ENCODE peak calls at places on chromosomes 11 and 22, in four cellular contexts. Z is CD4-positive, alpha-beta T cell; U is brain microvascular endothelial cell; C is uterus. Y is an unnamed sample.

GRCh38 chr11:86056262-86056911 is 12.5 kb downstream of the PICALM start:
- DNase-seq in Z (no peak), U (no peak), C (no peak), Y (no peak)

GRCh38 chr11:123072762-123073161 is 10.8 kb upstream of the HSPA8 start:
- DNase-seq in Z (no peak), U (no peak), C (no peak), Y (no peak)

GRCh38 chr22:45444168-45444567 is 30.7 kb downstream of the RIBC2 start:
- DNase-seq in Z (no peak), U (no peak), C (no peak), Y (no peak)

GRCh38 chr22:46803031-46803880 is 40.8 kb downstream of the TBC1D22A start:
- DNase-seq in Z (peak), U (no peak), C (no peak), Y (no peak)

GRCh38 chr11:58796333-58797049 is 48.0 kb downstream of the GLYATL2 start:
- DNase-seq in Z (no peak), U (no peak), C (no peak), Y (no peak)

GRCh38 chr11:119693253-119693815 is 35.7 kb downstream of the NECTIN1 start:
- DNase-seq in Z (no peak), U (no peak), C (no peak), Y (no peak)

GRCh38 chr11:73566977-73567755 is 30.7 kb downstream of the FAM168A start:
- DNase-seq in Z (no peak), U (peak), C (no peak), Y (no peak)

GRCh38 chr11:128171496-128171895 is 415.9 kb downstream of the ETS1 start:
- DNase-seq in Z (no peak), U (no peak), C (no peak), Y (no peak)

GRCh38 chr22:29202231-29203192 is 3.2 kb upstream of the EMID1 start:
- DNase-seq in Z (peak), U (peak), C (peak), Y (no peak)

GRCh38 chr11:67195971-67196418 is 70.3 kb upstream of the GRK2 start:
- DNase-seq in Z (no peak), U (no peak), C (peak), Y (no peak)

DNA sequence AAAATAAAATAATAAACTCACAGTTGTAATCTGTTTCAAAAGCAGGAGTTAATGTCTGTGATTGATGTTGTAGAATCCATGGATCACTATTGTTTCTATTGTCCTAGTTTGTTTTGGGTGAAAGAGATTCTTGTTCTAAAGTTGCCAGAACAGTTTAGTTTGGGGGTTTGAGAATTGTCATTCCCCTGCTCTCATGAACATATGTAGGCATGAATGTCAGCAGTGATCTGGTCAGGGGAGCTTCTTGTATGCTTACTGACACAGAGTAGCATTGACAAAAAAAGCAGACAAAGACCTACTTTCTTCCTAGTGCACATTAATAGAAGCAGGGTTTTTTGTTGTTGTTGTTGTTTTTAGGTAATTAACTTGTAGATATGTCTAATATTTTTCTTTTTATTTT is 38.6 kb downstream of the ARHGAP1 start:
- DNase-seq in Z (no peak), U (no peak), C (no peak), Y (no peak)
- TF ChIP-seq CTCF in Z (no peak), U (no peak), C (no peak), Y (no peak)

DNA sequence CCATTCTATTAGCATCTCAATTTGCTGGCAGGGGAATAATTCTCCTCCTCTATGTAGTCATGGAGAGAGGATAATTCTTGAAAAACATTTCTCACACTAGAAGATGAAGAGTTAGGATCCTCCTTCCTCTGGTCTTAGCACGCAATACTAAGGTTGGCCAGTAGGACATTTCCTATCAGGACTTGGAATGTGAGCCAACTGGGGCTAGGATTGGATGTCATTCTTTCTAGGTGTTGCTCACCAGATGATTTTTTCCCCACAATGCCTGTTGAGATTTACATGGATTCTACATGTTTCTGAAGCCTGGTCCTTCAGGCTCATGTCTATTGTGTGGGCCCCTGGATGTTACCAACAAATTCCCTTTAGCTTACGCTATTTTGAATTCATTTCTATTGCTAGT is 28.0 kb downstream of the SLN start:
- DNase-seq in Z (no peak), U (no peak), C (no peak), Y (no peak)
- TF ChIP-seq CTCF in Z (peak), U (peak), C (no peak), Y (no peak)

DNA sequence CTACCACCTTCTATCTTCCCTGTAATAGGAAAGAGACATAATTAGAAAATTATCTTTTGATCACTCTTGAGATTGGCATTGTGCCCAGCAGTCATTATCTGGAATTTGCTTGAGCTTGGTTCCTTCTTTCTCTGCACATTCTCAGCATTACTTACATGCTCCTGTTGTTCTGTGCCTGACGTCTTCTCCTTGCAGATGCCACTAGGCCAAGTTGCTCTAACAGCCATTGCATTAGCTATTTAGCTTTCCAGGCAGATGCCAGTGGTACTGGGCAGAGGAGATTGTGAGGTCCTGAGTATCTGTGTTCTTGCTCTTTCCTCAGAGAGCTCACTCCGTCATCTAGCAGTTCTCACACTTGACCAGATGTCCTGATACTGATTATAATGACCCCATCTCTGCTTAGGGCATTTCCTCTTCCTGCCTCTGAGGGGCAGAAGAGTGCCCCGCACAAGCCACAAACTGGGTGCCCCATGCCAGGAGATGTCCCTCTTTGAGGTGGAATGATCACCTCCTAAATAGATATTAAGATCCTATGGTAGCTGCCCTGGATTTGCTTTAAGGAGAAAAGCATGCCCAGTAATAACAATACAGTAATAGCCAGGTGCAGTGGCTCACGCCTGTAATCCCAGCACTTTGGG is 30.7 kb downstream of the ARHGAP1 start:
- DNase-seq in Z (no peak), U (no peak), C (no peak), Y (no peak)
- TF ChIP-seq CTCF in Z (no peak), U (peak), C (no peak), Y (no peak)

DNA sequence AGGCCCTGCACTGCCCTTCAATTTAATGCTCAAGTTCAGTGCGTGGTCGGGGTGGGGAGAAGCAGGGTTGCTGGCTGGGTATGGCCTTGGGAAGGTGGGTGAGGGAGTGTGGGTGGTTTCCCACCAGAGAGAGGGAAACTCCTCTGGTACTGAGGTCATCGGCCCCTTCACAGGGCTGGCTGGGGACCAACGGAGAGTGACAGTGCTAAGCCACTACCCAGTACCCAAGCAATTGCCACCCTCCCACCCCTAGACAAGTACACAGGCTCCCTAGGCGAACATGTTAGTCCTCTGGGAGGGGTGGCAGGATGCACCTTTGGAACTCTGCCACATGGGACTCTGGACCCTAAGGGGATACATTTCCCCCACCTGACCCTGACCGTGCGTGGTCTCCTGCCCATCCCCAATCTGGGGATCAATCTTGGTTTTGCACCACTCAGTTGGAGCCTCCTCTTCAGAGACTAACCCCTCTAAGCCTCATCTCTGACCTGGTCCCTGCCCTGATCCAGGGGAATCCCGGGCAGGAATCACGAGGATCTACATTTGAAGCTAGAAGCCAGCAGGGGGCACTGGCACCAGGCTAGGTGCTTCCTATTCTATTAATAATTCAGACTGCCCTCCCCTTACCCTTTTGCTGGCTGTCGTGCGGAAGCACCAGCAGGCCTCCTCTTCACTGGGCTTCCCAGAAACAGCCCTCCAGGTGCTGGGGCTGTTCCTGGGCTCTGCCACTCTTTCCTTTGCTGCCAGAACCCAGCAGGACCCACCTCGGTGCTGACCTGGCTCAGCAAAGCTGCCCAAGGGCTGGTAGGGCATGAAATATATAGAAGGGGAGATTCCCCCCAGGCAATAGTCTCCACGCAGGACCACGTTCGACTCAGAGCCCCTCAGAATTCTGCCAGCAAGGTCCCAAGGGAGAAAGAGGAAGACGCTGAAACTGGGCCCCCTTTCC is 377.7 kb downstream of the TENM4 start:
- DNase-seq in Z (no peak), U (peak), C (no peak), Y (no peak)
- TF ChIP-seq CTCF in Z (no peak), U (peak), C (no peak), Y (no peak)

GRCh38 chr11:11011617-11012016 is 153.8 kb upstream of the ZBED5 start:
- DNase-seq in Z (no peak), U (no peak), C (no peak), Y (no peak)

GRCh38 chr11:11016123-11016522 is 158.3 kb upstream of the ZBED5 start:
- DNase-seq in Z (no peak), U (no peak), C (no peak), Y (no peak)

GRCh38 chr11:11010624-11011127 is 152.8 kb upstream of the ZBED5 start:
- DNase-seq in Z (no peak), U (peak), C (peak), Y (no peak)
- TF ChIP-seq CTCF in Z (no peak), U (peak), C (peak), Y (no peak)

DNA sequence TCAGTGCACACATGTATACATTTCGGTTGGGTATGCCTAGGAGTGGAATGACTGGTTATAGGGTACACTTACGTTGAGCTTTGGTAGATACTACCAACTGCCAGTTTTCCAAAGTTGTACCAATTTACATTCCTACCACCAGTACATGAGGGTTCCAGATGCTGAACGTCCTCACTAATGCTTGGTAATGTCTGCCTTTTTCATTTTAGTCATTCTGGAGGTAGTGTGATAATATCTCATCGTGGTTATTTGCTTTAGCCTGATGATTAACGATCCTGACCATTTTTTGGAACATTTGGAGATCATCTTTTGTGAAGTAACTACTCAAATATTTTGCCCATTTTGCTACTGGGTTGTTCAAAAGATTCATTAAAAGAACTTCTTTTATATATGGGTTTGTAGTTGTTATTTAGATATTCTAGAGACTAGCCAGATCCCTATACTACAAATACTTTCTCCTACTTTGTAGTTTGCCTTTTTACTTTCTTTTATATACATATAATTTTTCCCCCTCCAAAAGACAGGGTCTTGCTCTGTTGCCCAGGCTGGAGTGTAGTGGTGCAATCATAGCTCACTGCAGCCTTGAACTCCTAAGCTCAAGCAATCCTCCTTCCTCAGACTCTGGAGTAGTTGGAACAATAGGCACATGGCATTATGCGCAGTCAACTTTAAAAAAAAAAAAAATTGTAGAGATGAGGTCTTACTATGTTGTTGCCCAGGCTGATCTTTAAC is 62.1 kb downstream of the RBFOX2 start:
- DNase-seq in Z (no peak), U (no peak), C (no peak), Y (no peak)
- TF ChIP-seq CTCF in Z (no peak), U (no peak), C (no peak), Y (no peak)

GRCh38 chr11:32884770-32885384 is 7.7 kb upstream of the QSER1 start:
- DNase-seq in Z (no peak), U (peak), C (no peak), Y (no peak)
- TF ChIP-seq CTCF in Z (peak), U (peak), C (no peak), Y (no peak)

Y was measured in omental fat pad.